ENCODE peak calls at places on chromosomes 7 and 10, in six cellular contexts. M, T, X, G, P and O are unnamed samples.

GRCh38 chr10:115948415-115948814 is 324.6 kb downstream of the GFRA1 start:
- DNase-seq in T (no peak), P (no peak), M (no peak), X (peak; percentile 35), G (no peak), O (no peak)

GRCh38 chr7:50739744-50740455 is 42.8 kb downstream of the GRB10 start:
- DNase-seq in T (no peak), G (no peak), M (no peak), X (peak; percentile 48), P (peak; percentile 50), O (no peak)

GRCh38 chr7:75716992-75717626 is 21.6 kb downstream of the HIP1 start:
- DNase-seq in P (no peak), X (peak; percentile 73), T (no peak), M (no peak), G (no peak), O (peak; percentile 27)

GRCh38 chr10:111993872-111994426 is 189.6 kb downstream of the GPAM start:
- DNase-seq in T (no peak), M (no peak), P (no peak), G (no peak), X (no peak), O (no peak)

GRCh38 chr7:138023618-138024333 is 21.9 kb upstream of the CREB3L2 start:
- DNase-seq in T (no peak), G (no peak), X (no peak), P (no peak), M (no peak), O (no peak)

GRCh38 chr10:35735412-35735811 is 93.3 kb upstream of the FZD8 start:
- DNase-seq in G (no peak), M (no peak), T (no peak), X (peak; percentile 88), P (no peak), O (no peak)

GRCh38 chr10:26556756-26557640 is 118.9 kb downstream of the APBB1IP start:
- DNase-seq in T (no peak), M (no peak), P (peak; percentile 20), X (peak; percentile 64), G (no peak), O (no peak)

GRCh38 chr7:100516135-100516812 is 22.7 kb upstream of the AGFG2 start:
- DNase-seq in X (peak; percentile 86), G (no peak), M (peak; percentile 20), T (no peak), P (peak; percentile 38), O (no peak)

GRCh38 chr10:10870523-10871241 is 147.0 kb upstream of the CELF2 start:
- DNase-seq in M (no peak), X (no peak), G (no peak), P (no peak), T (no peak), O (no peak)

GRCh38 chr7:120731276-120731675 is 126.7 kb downstream of the TSPAN12 start:
- DNase-seq in M (no peak), G (no peak), P (no peak), X (no peak), T (no peak), O (no peak)

GRCh38 chr7:23470290-23471089 is at the start of gene IGF2BP3:
- DNase-seq in X (peak; percentile 97), G (peak; percentile 86), M (no peak), P (no peak), T (no peak), O (no peak)

GRCh38 chr7:151431768-151432311 is 8.1 kb downstream of the CRYGN start:
- DNase-seq in M (no peak), G (no peak), X (no peak), T (no peak), P (no peak), O (no peak)

GRCh38 chr10:7933262-7933661 is 115.0 kb downstream of the TAF3 start:
- DNase-seq in M (no peak), P (no peak), G (no peak), T (no peak), X (no peak), O (no peak)

GRCh38 chr10:98610301-98610700 is 163.6 kb upstream of the HPS1 start:
- DNase-seq in M (no peak), G (no peak), P (no peak), T (no peak), X (no peak), O (no peak)

GRCh38 chr7:155252958-155253501 is 44.6 kb upstream of the INSIG1 start:
- DNase-seq in G (no peak), T (no peak), M (no peak), X (no peak), P (no peak), O (no peak)

GRCh38 chr7:28674359-28674782 is 262.1 kb downstream of the CREB5 start:
- DNase-seq in P (no peak), T (no peak), G (no peak), M (no peak), X (no peak), O (no peak)

GRCh38 chr7:112470194-112470593 is 10.6 kb upstream of the LSMEM1 start:
- DNase-seq in G (no peak), P (no peak), X (no peak), M (no peak), T (no peak), O (no peak)

GRCh38 chr10:113987805-113988204 is 55.9 kb upstream of the ADRB1 start:
- DNase-seq in P (no peak), T (no peak), M (peak; percentile 48), X (peak; percentile 34), G (no peak), O (no peak)

GRCh38 chr10:97336446-97336845 is 1.9 kb upstream of the FRAT2 start:
- DNase-seq in P (no peak), M (no peak), G (no peak), X (peak; percentile 48), T (no peak), O (no peak)

GRCh38 chr10:132865851-132866600 is 76.3 kb downstream of the CFAP46 start:
- DNase-seq in X (no peak), M (peak; percentile 14), G (peak; percentile 8), P (no peak), T (peak; percentile 44), O (peak; percentile 72)

GRCh38 chr7:108525327-108525984 is 479 bp downstream of the PNPLA8 start:
- DNase-seq in G (peak; percentile 80), P (no peak), X (peak; percentile 88), T (no peak), M (peak; percentile 94), O (no peak)

GRCh38 chr7:44274623-44274975 is 50.8 kb downstream of the CAMK2B start:
- DNase-seq in P (no peak), T (peak; percentile 55), X (no peak), G (no peak), M (no peak), O (peak; percentile 88)

GRCh38 chr7:19106308-19107141 is 10.9 kb downstream of the TWIST1 start:
- DNase-seq in G (peak; percentile 54), T (no peak), M (no peak), P (no peak), X (peak; percentile 28), O (no peak)

GRCh38 chr7:143395187-143396149 is 13.2 kb downstream of the EPHA1 start:
- DNase-seq in G (no peak), T (no peak), X (peak; percentile 48), P (no peak), M (no peak), O (no peak)
- TF ChIP-seq CTCF in G (no peak), T (no peak), X (peak; percentile 36), P (no peak), M (no peak), O (peak; percentile 44)

GRCh38 chr7:87220026-87220733 is 648 bp upstream of the TMEM243 start:
- DNase-seq in M (peak; percentile 92), P (peak; percentile 75), X (peak; percentile 69), G (peak; percentile 83), T (peak; percentile 94), O (peak; percentile 90)

GRCh38 chr7:87220734-87221215 is 1.2 kb upstream of the TMEM243 start:
- DNase-seq in X (peak; percentile 23), T (no peak), M (no peak), P (no peak), G (peak; percentile 17), O (no peak)

GRCh38 chr7:87217983-87218653 is 1.4 kb downstream of the TMEM243 start:
- DNase-seq in M (no peak), G (no peak), T (no peak), P (no peak), X (no peak), O (no peak)

GRCh38 chr7:87218941-87219544 is 489 bp downstream of the TMEM243 start:
- DNase-seq in X (peak; percentile 59), P (peak; percentile 16), T (peak; percentile 89), G (peak; percentile 65), M (peak; percentile 91), O (no peak)

GRCh38 chr7:87219545-87220025 is at the start of gene TMEM243:
- DNase-seq in M (peak; percentile 89), G (peak; percentile 46), P (peak; percentile 76), X (peak; percentile 59), T (peak; percentile 95), O (peak; percentile 85)
- TF ChIP-seq CTCF in M (no peak), G (no peak), P (peak; percentile 31), X (no peak), T (peak; percentile 33), O (peak; percentile 55)

GRCh38 chr7:6026011-6026819 is 5.0 kb upstream of the ANKRD61 start:
- DNase-seq in X (peak; percentile 58), G (peak; percentile 73), P (peak; percentile 55), M (peak; percentile 82), T (peak; percentile 88), O (no peak)
- TF ChIP-seq CTCF in X (peak; percentile 45), G (no peak), P (peak; percentile 49), M (peak; percentile 21), T (no peak), O (peak; percentile 56)

DNA sequence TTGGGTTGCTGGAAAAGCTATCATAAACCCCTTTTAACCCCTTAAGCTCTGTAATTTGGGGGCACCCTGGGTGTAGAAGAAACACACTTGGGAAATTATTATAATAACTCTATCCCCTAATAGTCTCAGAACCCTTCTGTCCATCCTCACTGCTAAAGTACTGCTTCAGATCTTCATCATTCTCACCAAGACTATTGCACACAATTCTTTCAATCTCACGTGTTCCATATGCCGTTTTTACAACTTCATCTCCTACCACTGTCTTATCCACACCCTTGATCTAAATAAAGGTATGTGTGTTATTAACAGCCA is 15.8 kb downstream of the ANKRD22 start:
- DNase-seq in T (no peak), X (no peak), G (no peak), P (no peak), M (no peak), O (no peak)
- TF ChIP-seq CTCF in T (no peak), X (no peak), G (no peak), P (peak; percentile 59), M (peak; percentile 6), O (peak; percentile 51)

GRCh38 chr10:63866747-63867140 is 345.5 kb downstream of the REEP3 start:
- DNase-seq in M (no peak), P (no peak), X (peak; percentile 47), G (no peak), T (no peak), O (no peak)
- TF ChIP-seq CTCF in M (no peak), P (peak; percentile 55), X (peak; percentile 16), G (peak; percentile 10), T (peak; percentile 6), O (peak; percentile 75)